ENCODE peak calls at places on chromosomes 3 and 15, in four cellular contexts. One of them, this sample, is unnamed.

GRCh38 chr15:43067717-43068461 is 37.9 kb downstream of the UBR1 start:
- DNase-seq in HepG2: peak
- DNase-seq in K562: no peak
- DNase-seq in H1: no peak
- DNase-seq in this sample: peak

GRCh38 chr3:147507638-147508286 is 98.6 kb downstream of the ZIC1 start:
- DNase-seq in HepG2: no peak
- DNase-seq in K562: no peak
- DNase-seq in H1: no peak
- DNase-seq in this sample: no peak

GRCh38 chr15:70100495-70101331 is 3.0 kb upstream of the TLE3 start:
- DNase-seq in HepG2: peak
- DNase-seq in K562: peak
- DNase-seq in H1: no peak
- DNase-seq in this sample: peak

GRCh38 chr15:77037475-77038209 is 33.3 kb downstream of the TSPAN3 start:
- DNase-seq in HepG2: no peak
- DNase-seq in K562: no peak
- DNase-seq in H1: no peak
- DNase-seq in this sample: no peak

GRCh38 chr15:72202302-72202701 is 4.7 kb upstream of the GRAMD2A start:
- DNase-seq in HepG2: no peak
- DNase-seq in K562: no peak
- DNase-seq in H1: no peak
- DNase-seq in this sample: no peak

GRCh38 chr3:56923546-56924224 is 121.9 kb upstream of the ARHGEF3 start:
- DNase-seq in HepG2: no peak
- DNase-seq in K562: peak
- DNase-seq in H1: no peak
- DNase-seq in this sample: peak

GRCh38 chr3:10437995-10438901 is 67.1 kb downstream of the ATP2B2 start:
- DNase-seq in HepG2: no peak
- DNase-seq in K562: peak
- DNase-seq in H1: no peak
- DNase-seq in this sample: no peak

GRCh38 chr3:125386811-125387210 is 11.7 kb upstream of the ZNF148 start:
- DNase-seq in HepG2: no peak
- DNase-seq in K562: no peak
- DNase-seq in H1: no peak
- DNase-seq in this sample: no peak

GRCh38 chr15:31145271-31145911 is 43.9 kb upstream of the TRPM1 start:
- DNase-seq in HepG2: peak
- DNase-seq in K562: no peak
- DNase-seq in H1: no peak
- DNase-seq in this sample: no peak
- TF ChIP-seq FOSL1 in HepG2: no peak
- TF ChIP-seq FOSL1 in K562: no peak
- TF ChIP-seq FOSL1 in H1: no peak
- TF ChIP-seq FOSL1 in this sample: no peak

GRCh38 chr15:75696303-75696657 is 16.4 kb downstream of the CSPG4 start:
- DNase-seq in HepG2: no peak
- DNase-seq in K562: no peak
- DNase-seq in H1: no peak
- DNase-seq in this sample: no peak

GRCh38 chr15:75696854-75697259 is 15.8 kb downstream of the CSPG4 start:
- DNase-seq in HepG2: no peak
- DNase-seq in K562: no peak
- DNase-seq in H1: no peak
- DNase-seq in this sample: no peak

GRCh38 chr15:75695206-75695605 is 17.4 kb downstream of the CSPG4 start:
- DNase-seq in HepG2: no peak
- DNase-seq in K562: no peak
- DNase-seq in H1: no peak
- DNase-seq in this sample: no peak

GRCh38 chr15:75694241-75695182 is 18.1 kb downstream of the CSPG4 start:
- DNase-seq in HepG2: peak
- DNase-seq in K562: peak
- DNase-seq in H1: peak
- DNase-seq in this sample: no peak

DNA sequence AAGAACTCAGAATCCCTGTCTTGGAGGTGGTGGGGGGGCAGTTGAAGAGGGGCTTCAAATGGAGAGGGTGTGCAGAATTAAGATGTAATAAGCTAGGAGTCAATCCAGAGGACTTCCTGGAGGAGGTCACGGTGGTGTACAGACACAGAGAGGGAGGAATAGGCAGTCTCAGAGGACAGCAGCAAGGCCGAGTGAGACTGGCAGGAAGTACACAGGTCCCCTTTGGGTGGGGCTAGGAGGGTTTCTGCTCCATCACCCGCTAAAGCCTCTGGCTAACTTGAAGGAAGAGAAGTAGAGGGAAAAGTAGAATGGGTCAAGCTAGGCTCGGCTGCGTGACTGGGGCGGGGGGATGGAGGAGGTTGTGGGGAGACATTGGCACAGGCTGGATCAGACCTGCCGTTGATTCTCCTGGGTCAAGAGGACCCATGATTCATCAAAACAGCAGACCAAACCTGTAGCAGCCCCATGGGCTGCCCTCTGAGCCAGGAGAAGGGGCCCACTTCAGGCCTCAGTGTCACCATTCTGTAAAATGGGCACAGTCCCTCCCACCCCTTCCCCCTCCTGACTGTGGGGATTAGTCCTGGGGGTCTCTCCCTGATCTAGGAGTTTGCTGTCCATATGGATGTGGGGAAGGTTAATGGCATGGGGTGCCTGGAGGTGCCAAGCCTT is 16.9 kb downstream of the CSPG4 start:
- DNase-seq in HepG2: no peak
- DNase-seq in K562: no peak
- DNase-seq in H1: no peak
- DNase-seq in this sample: no peak
- TF ChIP-seq FOSL1 in HepG2: no peak
- TF ChIP-seq FOSL1 in K562: no peak
- TF ChIP-seq FOSL1 in H1: no peak
- TF ChIP-seq FOSL1 in this sample: no peak

DNA sequence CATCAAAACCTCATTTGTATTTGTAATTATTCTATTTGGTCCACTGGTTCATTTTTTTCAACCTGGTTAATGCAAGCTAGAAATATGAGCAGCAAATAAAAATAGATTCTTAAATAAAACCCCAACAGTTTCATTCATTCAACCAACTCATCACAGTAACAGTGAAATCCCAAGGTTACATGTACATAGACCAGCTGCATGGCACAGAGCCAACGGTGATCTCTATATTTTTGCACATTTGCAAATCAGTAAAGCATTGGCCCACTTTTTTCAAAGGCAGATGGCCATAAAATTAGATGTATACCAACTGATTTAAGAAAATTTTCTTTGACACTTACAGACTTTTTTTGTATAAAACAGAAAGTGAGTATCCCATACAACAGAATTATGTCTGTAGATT is 49.3 kb downstream of the STRIT1 start:
- DNase-seq in HepG2: no peak
- DNase-seq in K562: peak
- DNase-seq in H1: no peak
- DNase-seq in this sample: no peak
- TF ChIP-seq FOSL1 in HepG2: no peak
- TF ChIP-seq FOSL1 in K562: no peak
- TF ChIP-seq FOSL1 in H1: no peak
- TF ChIP-seq FOSL1 in this sample: no peak

GRCh38 chr3:136074546-136074945 is 109.0 kb downstream of the PPP2R3A start:
- DNase-seq in HepG2: no peak
- DNase-seq in K562: no peak
- DNase-seq in H1: no peak
- DNase-seq in this sample: no peak

GRCh38 chr3:136075816-136076215 is 110.3 kb downstream of the PPP2R3A start:
- DNase-seq in HepG2: no peak
- DNase-seq in K562: no peak
- DNase-seq in H1: no peak
- DNase-seq in this sample: no peak

GRCh38 chr3:136070953-136071949 is 105.7 kb downstream of the PPP2R3A start:
- DNase-seq in HepG2: no peak
- DNase-seq in K562: peak
- DNase-seq in H1: no peak
- DNase-seq in this sample: no peak

GRCh38 chr3:136078421-136079364 is 113.2 kb downstream of the PPP2R3A start:
- DNase-seq in HepG2: peak
- DNase-seq in K562: peak
- DNase-seq in H1: no peak
- DNase-seq in this sample: no peak

DNA sequence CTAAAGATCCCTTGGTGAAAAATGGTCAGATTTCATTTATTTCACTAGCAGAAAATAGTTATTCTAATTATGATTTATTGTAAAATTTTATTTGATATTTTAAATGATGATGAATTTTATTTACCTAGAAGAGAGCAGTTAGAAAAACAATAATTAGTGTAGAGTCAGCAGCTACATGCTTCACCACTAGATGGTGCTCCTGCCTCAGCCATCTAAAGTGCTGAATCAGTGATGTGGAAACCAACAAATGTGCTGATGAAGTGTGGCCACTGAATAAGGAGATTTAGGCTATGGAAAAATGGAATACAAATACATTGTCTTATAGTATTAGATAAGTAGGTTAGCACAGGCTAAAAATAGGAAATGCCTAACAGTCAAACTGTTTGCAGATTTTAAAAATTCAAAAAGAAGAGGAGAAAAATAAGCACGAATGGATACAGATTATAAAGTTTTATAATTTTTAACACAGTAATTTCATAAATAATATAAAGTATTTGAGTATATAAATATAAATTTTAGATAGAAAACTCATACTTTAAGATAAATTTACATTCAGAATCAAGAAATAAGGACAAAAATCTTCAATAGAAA is 109.8 kb downstream of the PPP2R3A start:
- DNase-seq in HepG2: peak
- DNase-seq in K562: peak
- DNase-seq in H1: peak
- DNase-seq in this sample: peak
- TF ChIP-seq FOSL1 in HepG2: no peak
- TF ChIP-seq FOSL1 in K562: no peak
- TF ChIP-seq FOSL1 in H1: no peak
- TF ChIP-seq FOSL1 in this sample: peak

DNA sequence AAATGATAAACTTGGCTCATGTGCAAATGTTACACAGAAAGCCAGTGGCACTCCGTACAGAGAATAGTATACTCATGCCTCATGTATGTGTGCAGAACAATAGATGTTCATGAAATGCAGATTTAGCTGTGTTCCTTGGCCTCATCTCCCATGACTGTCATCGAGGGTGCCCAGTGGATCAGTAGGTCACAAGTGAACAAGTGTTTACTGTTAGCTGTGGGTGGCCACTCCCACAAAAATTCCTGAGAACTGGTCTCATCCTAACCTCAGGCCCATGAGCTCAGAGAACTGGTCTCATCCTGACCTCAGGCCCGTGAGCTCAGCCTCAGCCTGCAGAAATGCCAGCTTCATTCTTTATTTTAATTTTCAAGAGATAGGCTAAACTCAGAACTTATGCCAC is 124.1 kb downstream of the GADL1 start:
- DNase-seq in HepG2: peak
- DNase-seq in K562: no peak
- DNase-seq in H1: no peak
- DNase-seq in this sample: peak
- TF ChIP-seq FOSL1 in HepG2: no peak
- TF ChIP-seq FOSL1 in K562: no peak
- TF ChIP-seq FOSL1 in H1: no peak
- TF ChIP-seq FOSL1 in this sample: peak

DNA sequence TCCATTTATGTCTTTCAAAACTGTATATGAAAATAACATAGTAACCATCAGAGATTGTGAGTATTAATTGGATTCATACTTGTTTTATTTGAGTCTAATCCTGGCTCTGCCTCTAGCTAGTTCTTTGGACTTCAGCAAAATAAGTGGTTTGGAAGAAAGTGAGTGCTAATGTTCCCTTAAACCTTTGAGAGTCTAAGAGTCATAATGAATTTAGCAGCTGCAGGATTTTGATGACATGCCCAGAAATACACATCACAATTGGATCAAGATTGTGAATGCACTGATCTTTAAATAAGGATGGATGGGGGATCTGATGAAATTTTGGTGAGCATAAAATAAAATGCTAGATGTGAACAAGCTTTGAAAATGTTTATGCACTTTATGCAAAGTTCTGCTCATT is 79.9 kb upstream of the FAM98B start:
- DNase-seq in HepG2: no peak
- DNase-seq in K562: no peak
- DNase-seq in H1: no peak
- DNase-seq in this sample: no peak
- TF ChIP-seq FOSL1 in HepG2: no peak
- TF ChIP-seq FOSL1 in K562: no peak
- TF ChIP-seq FOSL1 in H1: no peak
- TF ChIP-seq FOSL1 in this sample: no peak

GRCh38 chr3:40768536-40768935 is 243.8 kb downstream of the ZNF621 start:
- DNase-seq in HepG2: no peak
- DNase-seq in K562: no peak
- DNase-seq in H1: no peak
- DNase-seq in this sample: no peak

GRCh38 chr3:40764722-40765121 is 240.0 kb downstream of the ZNF621 start:
- DNase-seq in HepG2: no peak
- DNase-seq in K562: no peak
- DNase-seq in H1: no peak
- DNase-seq in this sample: no peak

GRCh38 chr3:40763812-40764211 is 239.1 kb downstream of the ZNF621 start:
- DNase-seq in HepG2: no peak
- DNase-seq in K562: no peak
- DNase-seq in H1: no peak
- DNase-seq in this sample: no peak

GRCh38 chr3:40765884-40766283 is 241.1 kb downstream of the ZNF621 start:
- DNase-seq in HepG2: no peak
- DNase-seq in K562: no peak
- DNase-seq in H1: no peak
- DNase-seq in this sample: no peak

DNA sequence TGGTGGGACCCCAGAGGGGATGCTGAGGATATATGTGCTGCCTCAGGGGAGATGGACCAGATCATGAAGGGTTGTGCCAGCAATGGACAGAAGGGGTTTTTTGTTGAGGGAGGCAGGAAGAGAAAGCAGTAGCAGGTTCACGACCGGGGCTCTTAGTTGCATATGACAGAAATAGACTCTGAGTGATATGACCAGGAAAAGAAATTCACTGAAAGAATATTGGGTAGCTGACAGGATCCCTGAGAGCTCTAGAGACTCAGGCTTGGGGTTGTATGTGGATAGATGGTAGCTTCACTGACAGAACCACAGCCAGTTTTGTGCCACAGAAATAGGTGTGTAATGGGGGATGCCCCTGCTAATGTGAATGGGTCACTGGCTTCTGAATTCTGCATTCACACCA is 241.6 kb downstream of the ZNF621 start:
- DNase-seq in HepG2: no peak
- DNase-seq in K562: no peak
- DNase-seq in H1: no peak
- DNase-seq in this sample: no peak
- TF ChIP-seq FOSL1 in HepG2: no peak
- TF ChIP-seq FOSL1 in K562: no peak
- TF ChIP-seq FOSL1 in H1: no peak
- TF ChIP-seq FOSL1 in this sample: no peak